ENCODE peak calls at places on chromosome 14, in five cellular contexts. S is HFF-Myc, A is NB4, G is fibroblast of the aortic adventitia, R is osteoblast. K is an unnamed sample.

GRCh38 chr14:100393906-100394732 is 71.0 kb downstream of the SLC25A47 start:
- DNase-seq in A (no peak), S (no peak), G (no peak), R (no peak), K (no peak)

GRCh38 chr14:58060898-58061297 is 91.1 kb downstream of the ARMH4 start:
- DNase-seq in A (no peak), S (no peak), R (no peak), G (no peak), K (no peak)

GRCh38 chr14:95098984-95099599 is 58.2 kb downstream of the DICER1 start:
- DNase-seq in G (peak), S (peak), A (peak), R (peak), K (peak)

GRCh38 chr14:34387974-34388533 is 74.0 kb downstream of the SPTSSA start:
- DNase-seq in R (no peak), A (no peak), G (no peak), S (no peak), K (no peak)

GRCh38 chr14:24398943-24399801 is at the start of gene NYNRIN:
- DNase-seq in R (peak), G (peak), S (no peak), A (peak), K (peak)

GRCh38 chr14:52792097-52792415 is 649 bp upstream of the GNPNAT1 start:
- DNase-seq in R (no peak), S (no peak), A (peak), G (no peak), K (no peak)

GRCh38 chr14:105196228-105196960 is 15.3 kb upstream of the NUDT14 start:
- DNase-seq in R (no peak), G (no peak), A (peak), S (no peak), K (no peak)

GRCh38 chr14:73738518-73739173 is 24.5 kb upstream of the PNMA1 start:
- DNase-seq in A (no peak), S (no peak), R (peak), G (no peak), K (no peak)

GRCh38 chr14:104288272-104288671 is 149.9 kb downstream of the KIF26A start:
- DNase-seq in R (peak), G (no peak), A (no peak), S (no peak), K (no peak)

GRCh38 chr14:37597538-37598084 is 2.2 kb downstream of the TTC6 start:
- DNase-seq in G (no peak), S (no peak), R (peak), A (no peak), K (no peak)

GRCh38 chr14:53462931-53463778 is 310.0 kb upstream of the DDHD1 start:
- DNase-seq in R (no peak), G (no peak), A (no peak), S (no peak), K (no peak)

GRCh38 chr14:31340297-31341063 is 79.9 kb downstream of the HEATR5A start:
- DNase-seq in R (no peak), G (no peak), A (no peak), S (no peak), K (no peak)

GRCh38 chr14:67571991-67572323 is 28.1 kb downstream of the PIGH start:
- DNase-seq in R (no peak), S (no peak), G (no peak), A (no peak), K (no peak)

GRCh38 chr14:28774764-28775738 is 8.5 kb downstream of the FOXG1 start:
- DNase-seq in G (no peak), R (no peak), S (no peak), A (no peak), K (no peak)

GRCh38 chr14:104778694-104779331 is 16.7 kb downstream of the AKT1 start:
- DNase-seq in A (no peak), S (no peak), G (no peak), R (peak), K (no peak)

GRCh38 chr14:100783630-100784321 is 42.1 kb upstream of the MEG3 start:
- DNase-seq in A (no peak), R (no peak), S (no peak), G (no peak), K (no peak)

GRCh38 chr14:29216316-29216715 is 449.7 kb downstream of the FOXG1 start:
- DNase-seq in G (no peak), R (no peak), S (no peak), A (no peak), K (no peak)

GRCh38 chr14:68608235-68608962 is 184.5 kb downstream of the ZFP36L1 start:
- DNase-seq in A (peak), S (no peak), G (no peak), R (no peak), K (no peak)

GRCh38 chr14:92577321-92577742 is 63.8 kb downstream of the RIN3 start:
- DNase-seq in S (no peak), G (no peak), R (no peak), A (no peak), K (no peak)

GRCh38 chr14:85590784-85591183 is 60.8 kb downstream of the FLRT2 start:
- DNase-seq in A (no peak), S (no peak), G (peak), R (peak), K (no peak)

GRCh38 chr14:105187935-105188524 is 6.9 kb upstream of the NUDT14 start:
- DNase-seq in A (peak), S (no peak), R (no peak), G (no peak), K (no peak)

GRCh38 chr14:31243860-31244259 is 36.3 kb upstream of the HECTD1 start:
- DNase-seq in S (no peak), R (no peak), G (no peak), A (no peak), K (no peak)

GRCh38 chr14:95597784-95598204 is 62.9 kb downstream of the GLRX5 start:
- DNase-seq in R (peak), A (no peak), G (peak), S (peak), K (peak)

GRCh38 chr14:24430143-24430681 is 458 bp downstream of the KHNYN start:
- DNase-seq in S (no peak), G (peak), A (peak), R (peak), K (peak)

GRCh38 chr14:71675902-71676291 is 256.3 kb upstream of the RGS6 start:
- DNase-seq in A (no peak), R (no peak), S (no peak), G (no peak), K (no peak)

GRCh38 chr14:58876613-58877012 is 238.9 kb downstream of the DACT1 start:
- DNase-seq in A (no peak), S (no peak), R (no peak), G (peak), K (peak)

GRCh38 chr14:100748403-100748802 is 21.7 kb downstream of the DLK1 start:
- DNase-seq in R (no peak), G (no peak), S (no peak), A (no peak), K (no peak)

GRCh38 chr14:100539766-100540140 is 47.5 kb downstream of the BEGAIN start:
- DNase-seq in A (no peak), G (no peak), R (peak), S (no peak), K (no peak)

GRCh38 chr14:104682107-104682593 is 7.3 kb upstream of the INF2 start:
- DNase-seq in G (no peak), A (no peak), S (no peak), R (peak), K (no peak)

GRCh38 chr14:51963164-51963733 is 26.1 kb upstream of the RTRAF start:
- DNase-seq in S (no peak), G (peak), A (no peak), R (no peak), K (peak)

GRCh38 chr14:50786821-50787464 is 44.0 kb downstream of the NIN start:
- DNase-seq in A (no peak), G (no peak), S (no peak), R (no peak), K (no peak)
- H3K4me3 ChIP-seq in A (no peak), G (no peak), S (no peak), R (no peak), K (no peak)

GRCh38 chr14:106679776-106680175 is 1153.4 kb downstream of the TMEM121 start:
- DNase-seq in A (no peak), G (no peak), S (no peak), R (no peak), K (no peak)

GRCh38 chr14:106686533-106686932 is 1160.2 kb downstream of the TMEM121 start:
- DNase-seq in S (no peak), G (no peak), A (no peak), R (no peak), K (no peak)

GRCh38 chr14:106681161-106681955 is 1155.0 kb downstream of the TMEM121 start:
- DNase-seq in R (no peak), A (no peak), G (no peak), S (no peak), K (no peak)
- TF ChIP-seq CTCF in R (no peak), A (peak), G (no peak), S (no peak), K (no peak)

DNA sequence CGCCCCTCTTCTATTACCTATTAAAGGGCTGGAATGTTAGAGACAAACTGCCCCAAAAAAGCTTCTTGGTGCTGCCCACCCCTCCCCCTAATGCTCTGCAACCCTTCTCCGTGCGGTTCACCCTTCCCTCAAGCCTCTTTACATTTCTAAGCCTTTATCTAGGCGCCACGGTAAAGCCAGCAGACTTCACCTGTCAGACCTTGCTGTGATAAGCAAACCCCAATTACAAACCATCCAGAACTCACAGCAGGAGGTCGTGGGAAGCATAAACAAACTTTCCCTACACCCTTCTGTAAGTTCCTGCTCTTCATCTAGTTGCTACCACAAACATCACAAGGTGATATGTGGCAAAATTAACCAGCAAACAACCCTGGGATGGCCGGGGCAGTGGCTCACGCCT is 56.8 kb downstream of the MOK start:
- DNase-seq in G (no peak), R (no peak), A (no peak), S (no peak), K (peak)
- H3K4me3 ChIP-seq in G (no peak), R (no peak), A (no peak), S (no peak), K (no peak)

GRCh38 chr14:50784683-50785505 is 46.1 kb downstream of the NIN start:
- DNase-seq in S (no peak), A (no peak), G (no peak), R (no peak), K (no peak)

GRCh38 chr14:50783542-50783941 is 47.4 kb downstream of the NIN start:
- DNase-seq in R (no peak), S (no peak), A (no peak), G (no peak), K (no peak)

GRCh38 chr14:50778757-50779483 is 52.0 kb downstream of the NIN start:
- DNase-seq in S (no peak), A (no peak), R (peak), G (peak), K (no peak)

GRCh38 chr14:50776522-50776921 is 54.4 kb downstream of the NIN start:
- DNase-seq in A (no peak), R (no peak), G (no peak), S (no peak), K (no peak)

DNA sequence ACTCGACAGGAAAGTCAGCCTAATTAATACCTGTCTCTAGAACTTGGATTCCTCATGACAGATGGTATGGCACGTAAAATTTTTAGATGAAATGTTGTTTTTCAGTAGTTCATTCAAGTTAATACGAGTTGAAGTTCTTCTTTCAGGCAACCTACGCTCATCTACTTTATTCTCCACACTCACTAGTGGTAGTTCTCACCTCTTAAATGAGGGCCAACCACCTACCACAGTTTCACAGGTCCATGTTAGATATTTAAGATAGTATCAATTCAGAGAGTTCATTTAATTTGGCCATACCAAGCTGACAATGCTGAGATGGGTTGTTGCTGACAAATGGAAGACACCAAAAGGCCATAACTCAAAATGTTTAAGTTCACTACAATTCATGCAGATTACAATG is 50.6 kb downstream of the NIN start:
- DNase-seq in G (no peak), A (no peak), S (no peak), R (no peak), K (no peak)
- TF ChIP-seq CTCF in G (no peak), A (no peak), S (no peak), R (no peak), K (no peak)

DNA sequence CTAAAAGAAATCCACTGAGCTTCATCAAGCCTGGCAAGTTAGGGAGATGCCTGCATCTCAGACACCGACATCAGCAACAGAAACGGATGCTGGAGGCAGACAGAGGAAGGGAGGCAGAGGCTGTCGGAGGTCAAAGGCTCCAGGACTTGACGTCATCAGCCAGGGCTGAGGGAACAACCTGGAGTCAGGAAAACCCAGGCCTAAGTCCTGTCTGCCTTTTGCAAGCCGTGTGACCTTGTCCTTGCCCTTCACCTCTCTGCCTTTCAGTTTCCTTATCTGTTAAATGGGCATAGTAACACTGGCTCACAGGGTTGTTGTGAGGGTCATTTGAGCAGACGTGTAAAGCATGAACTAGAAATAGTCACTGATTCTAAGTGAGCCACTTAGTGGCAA is 194.2 kb downstream of the BCL11B start:
- DNase-seq in R (no peak), A (no peak), S (no peak), G (no peak), K (no peak)
- H3K4me3 ChIP-seq in R (no peak), A (no peak), S (no peak), G (no peak), K (no peak)

GRCh38 chr14:32785585-32785984 is 153.1 kb upstream of the NPAS3 start:
- DNase-seq in G (no peak), S (no peak), R (peak), A (no peak), K (no peak)

GRCh38 chr14:32779845-32780244 is 158.8 kb upstream of the NPAS3 start:
- DNase-seq in G (no peak), R (no peak), S (no peak), A (no peak), K (no peak)

GRCh38 chr14:32784408-32784807 is 154.3 kb upstream of the NPAS3 start:
- DNase-seq in R (no peak), S (no peak), G (no peak), A (no peak), K (no peak)
- TF ChIP-seq CTCF in R (no peak), S (no peak), G (no peak), A (no peak), K (no peak)

DNA sequence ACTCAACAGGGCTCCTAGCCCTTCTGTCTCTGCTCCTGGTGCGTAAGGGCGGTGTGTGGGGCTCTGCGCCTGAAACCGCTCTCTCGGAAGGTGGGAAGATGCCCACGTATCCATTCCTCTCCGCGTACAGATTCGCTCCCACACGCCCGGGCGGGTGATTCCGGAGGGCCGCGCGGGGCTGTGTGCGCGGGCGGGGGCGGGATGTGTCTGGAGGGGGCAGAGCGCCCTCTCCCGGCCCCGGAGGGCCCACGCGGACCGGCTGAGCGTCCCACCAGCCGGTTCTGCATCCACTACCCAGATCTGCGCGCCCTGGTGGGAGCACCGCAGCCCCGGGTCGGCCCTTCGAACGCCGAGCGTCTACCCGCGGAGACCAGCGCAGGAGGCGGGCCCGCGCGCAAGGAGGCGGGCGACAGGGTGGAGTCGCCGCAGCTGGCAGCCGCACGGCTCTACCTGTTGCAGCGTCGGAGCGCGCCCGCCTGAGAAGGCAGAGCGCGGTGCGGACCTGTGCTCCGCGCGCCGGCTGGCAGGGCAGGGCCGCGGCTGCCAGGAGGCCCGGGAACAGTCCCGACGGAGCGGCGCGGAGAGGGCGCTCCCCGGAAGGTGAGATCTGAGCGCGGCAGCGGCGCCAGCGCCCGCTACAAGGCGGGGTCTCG is 1.4 kb upstream of the KCNK13 start:
- DNase-seq in A (peak), S (no peak), R (peak), G (peak), K (peak)
- H3K4me3 ChIP-seq in A (no peak), S (peak), R (peak), G (peak), K (peak)

K was measured in fibroblast of villous mesenchyme.